ENCODE peak calls at places on chromosomes 3 and 15, in seven cellular contexts. T is suprapubic skin; X is ELR; K is activated naive CD4-positive, alpha-beta T cell treated with anti-CD3 and anti-CD28 coated beads, Interleukin-2, amount 10 ng/mL, durations not matched to agents 7 days and 5 days; Q is CD8-positive, alpha-beta T cell; A is mucosa of gallbladder; D is naive thymus-derived CD8-positive, alpha-beta T cell. P is an unnamed sample.

GRCh38 chr3:23592961-23593931 is 212.5 kb upstream of the UBE2E1 start:
- DNase-seq in T (no peak), X (no peak), K (no peak), Q (no peak), A (no peak), D (no peak), P (no peak)

GRCh38 chr15:38647683-38648082 is 83.1 kb upstream of the RASGRP1 start:
- DNase-seq in T (no peak), X (peak), K (no peak), Q (no peak), A (no peak), D (no peak), P (no peak)

GRCh38 chr3:176362191-176362731 is 835.0 kb downstream of the TBL1XR1 start:
- DNase-seq in T (no peak), X (no peak), K (no peak), Q (no peak), A (no peak), D (no peak), P (peak)

GRCh38 chr3:12004741-12005513 is 739 bp downstream of the SYN2 start:
- DNase-seq in T (no peak), X (no peak), K (no peak), Q (no peak), A (no peak), D (no peak), P (no peak)

GRCh38 chr15:98924311-98925049 is 83.1 kb downstream of the PGPEP1L start:
- DNase-seq in T (no peak), X (no peak), K (no peak), Q (no peak), A (peak), D (no peak), P (no peak)

GRCh38 chr3:109118584-109118983 is 650 bp upstream of the MORC1 start:
- DNase-seq in T (no peak), X (no peak), K (no peak), Q (no peak), A (no peak), D (no peak), P (no peak)

GRCh38 chr3:134004841-134005240 is 24.9 kb downstream of the SLCO2A1 start:
- DNase-seq in T (no peak), X (no peak), K (no peak), Q (no peak), A (no peak), D (no peak), P (no peak)

GRCh38 chr3:32457971-32458471 is 44.6 kb downstream of the CMTM6 start:
- DNase-seq in T (no peak), X (no peak), K (peak), Q (peak), A (no peak), D (peak), P (no peak)

GRCh38 chr15:44427756-44428724 is 611 bp downstream of the CTDSPL2 start:
- DNase-seq in T (no peak), X (peak), K (no peak), Q (no peak), A (no peak), D (no peak), P (no peak)

GRCh38 chr15:100468265-100468664 is 60.5 kb downstream of the CERS3 start:
- DNase-seq in T (no peak), X (peak), K (no peak), Q (no peak), A (peak), D (no peak), P (no peak)

GRCh38 chr15:84741151-84741550 is 7.2 kb upstream of the ZNF592 start:
- DNase-seq in T (no peak), X (no peak), K (no peak), Q (no peak), A (peak), D (no peak), P (no peak)

GRCh38 chr3:141095546-141095937 is 44.4 kb downstream of the SPSB4 start:
- DNase-seq in T (peak), X (no peak), K (no peak), Q (no peak), A (no peak), D (no peak), P (no peak)

GRCh38 chr3:5002174-5002870 is 23.1 kb downstream of the BHLHE40 start:
- DNase-seq in T (peak), X (no peak), K (peak), Q (no peak), A (no peak), D (no peak), P (no peak)

GRCh38 chr3:102885289-102885688 is 450.5 kb downstream of the ZPLD1 start:
- DNase-seq in T (no peak), X (no peak), K (no peak), Q (no peak), A (no peak), D (no peak), P (no peak)

GRCh38 chr3:116032176-116032575 is 408.9 kb downstream of the GAP43 start:
- DNase-seq in T (no peak), X (no peak), K (no peak), Q (no peak), A (no peak), D (no peak), P (no peak)

GRCh38 chr15:29805043-29805707 is 17.1 kb downstream of the TJP1 start:
- DNase-seq in T (no peak), X (peak), K (no peak), Q (no peak), A (peak), D (no peak), P (no peak)

GRCh38 chr3:181724432-181724740 is 12.7 kb downstream of the SOX2 start:
- DNase-seq in T (no peak), X (no peak), K (no peak), Q (no peak), A (no peak), D (no peak), P (no peak)

GRCh38 chr15:48631191-48631770 is 14.2 kb downstream of the FBN1 start:
- DNase-seq in T (no peak), X (no peak), K (no peak), Q (no peak), A (no peak), D (no peak), P (no peak)

GRCh38 chr3:136209921-136210320 is 13.8 kb upstream of the MSL2 start:
- DNase-seq in T (no peak), X (peak), K (no peak), Q (no peak), A (no peak), D (no peak), P (no peak)

GRCh38 chr15:70853855-70854668 is at the start of gene LARP6:
- DNase-seq in T (no peak), X (peak), K (peak), Q (no peak), A (no peak), D (no peak), P (no peak)

GRCh38 chr15:87597346-87598052 is 659.0 kb downstream of the NTRK3 start:
- DNase-seq in T (no peak), X (no peak), K (peak), Q (no peak), A (no peak), D (peak), P (no peak)

GRCh38 chr3:183895296-183895695 is 10.6 kb upstream of the PARL start:
- DNase-seq in T (no peak), X (peak), K (peak), Q (no peak), A (peak), D (peak), P (no peak)

GRCh38 chr3:154161806-154162205 is 40.6 kb downstream of the ARHGEF26 start:
- DNase-seq in T (no peak), X (no peak), K (no peak), Q (no peak), A (no peak), D (no peak), P (no peak)

GRCh38 chr3:15291589-15292541 is 40.5 kb downstream of the SH3BP5 start:
- DNase-seq in T (no peak), X (no peak), K (peak), Q (peak), A (no peak), D (peak), P (no peak)

GRCh38 chr3:131561511-131561910 is 58.7 kb upstream of the MRPL3 start:
- DNase-seq in T (no peak), X (no peak), K (no peak), Q (no peak), A (no peak), D (no peak), P (no peak)

GRCh38 chr3:184724662-184725061 is 12.8 kb upstream of the MAGEF1 start:
- DNase-seq in T (no peak), X (no peak), K (no peak), Q (no peak), A (no peak), D (no peak), P (no peak)

GRCh38 chr3:113245775-113246174 is 34.4 kb downstream of the BOC start:
- DNase-seq in T (no peak), X (peak), K (no peak), Q (no peak), A (no peak), D (no peak), P (no peak)

GRCh38 chr3:34895841-34896240 is 743.5 kb upstream of the ARPP21 start:
- DNase-seq in T (no peak), X (no peak), K (no peak), Q (no peak), A (no peak), D (no peak), P (no peak)